ENCODE peak calls at places on chromosomes 6 and 20, in four cellular contexts. I is right cardiac atrium, T is AG10803, J is transverse colon. Z is an unnamed sample.

GRCh38 chr6:159117541-159117940 is 51.7 kb upstream of the FNDC1 start:
- DNase-seq in I (no peak), T (no peak), J (no peak), Z (no peak)

GRCh38 chr6:25715794-25716193 is 38.7 kb upstream of the SLC17A4 start:
- DNase-seq in I (no peak), T (no peak), J (no peak), Z (no peak)

GRCh38 chr20:4699216-4699615 is 22.5 kb upstream of the PRND start:
- DNase-seq in I (no peak), T (no peak), J (no peak), Z (no peak)

GRCh38 chr6:49548613-49549304 is 1.7 kb upstream of the C6orf141 start:
- DNase-seq in I (no peak), T (no peak), J (no peak), Z (no peak)

GRCh38 chr6:5657684-5658429 is 348.9 kb downstream of the NRN1 start:
- DNase-seq in I (no peak), T (peak), J (no peak), Z (no peak)

GRCh38 chr6:113824411-113824810 is 32.7 kb upstream of the MARCKS start:
- DNase-seq in I (no peak), T (peak), J (no peak), Z (no peak)

GRCh38 chr20:57651977-57652864 is 32.0 kb upstream of the ZBP1 start:
- DNase-seq in I (peak), T (no peak), J (no peak), Z (no peak)

GRCh38 chr6:113648698-113649097 is 208.4 kb upstream of the MARCKS start:
- DNase-seq in I (no peak), T (no peak), J (no peak), Z (no peak)

GRCh38 chr6:141153563-141153962 is 979.2 kb upstream of the GJE1 start:
- DNase-seq in I (no peak), T (no peak), J (no peak), Z (no peak)

GRCh38 chr20:3080939-3081388 is 3.6 kb downstream of the AVP start:
- DNase-seq in I (peak), T (peak), J (no peak), Z (no peak)

GRCh38 chr6:159134701-159135364 is 34.4 kb upstream of the FNDC1 start:
- DNase-seq in I (peak), T (peak), J (peak), Z (peak)

GRCh38 chr6:20811112-20811746 is 277.0 kb downstream of the CDKAL1 start:
- DNase-seq in I (no peak), T (peak), J (no peak), Z (no peak)

GRCh38 chr6:46410330-46410953 is 80.8 kb downstream of the RCAN2 start:
- DNase-seq in I (no peak), T (peak), J (no peak), Z (peak)

GRCh38 chr6:9875605-9876353 is 539.1 kb downstream of the TFAP2A start:
- DNase-seq in I (no peak), T (no peak), J (no peak), Z (no peak)

GRCh38 chr6:42367353-42368011 is 84.2 kb downstream of the TRERF1 start:
- DNase-seq in I (no peak), T (peak), J (peak), Z (no peak)

GRCh38 chr6:42702200-42702599 is 20.2 kb downstream of the PRPH2 start:
- DNase-seq in I (no peak), T (peak), J (no peak), Z (no peak)

GRCh38 chr6:161067749-161068148 is 76.2 kb downstream of the MAP3K4 start:
- DNase-seq in I (no peak), T (no peak), J (no peak), Z (no peak)

GRCh38 chr6:166691199-166691598 is 64.1 kb upstream of the RPS6KA2 start:
- DNase-seq in I (peak), T (no peak), J (no peak), Z (no peak)

GRCh38 chr20:46520976-46521579 is 7.7 kb upstream of the ZNF334 start:
- DNase-seq in I (no peak), T (peak), J (peak), Z (peak)

GRCh38 chr20:58651823-58652605 is 931 bp downstream of the STX16 start:
- DNase-seq in I (peak), T (peak), J (peak), Z (peak)

GRCh38 chr6:51062166-51062722 is 243.6 kb downstream of the TFAP2B start:
- DNase-seq in I (no peak), T (no peak), J (no peak), Z (no peak)

GRCh38 chr6:27478141-27478705 is 5.3 kb upstream of the ZNF184 start:
- DNase-seq in I (no peak), T (peak), J (no peak), Z (peak)

GRCh38 chr20:23270427-23270911 is 80.1 kb upstream of the NXT1 start:
- DNase-seq in I (no peak), T (peak), J (no peak), Z (no peak)

GRCh38 chr6:145895802-145896201 is 68.4 kb downstream of the SHPRH start:
- DNase-seq in I (no peak), T (peak), J (no peak), Z (no peak)

GRCh38 chr20:11266571-11266970 is 592.8 kb upstream of the JAG1 start:
- DNase-seq in I (no peak), T (no peak), J (no peak), Z (no peak)

GRCh38 chr6:142561511-142562265 is 259.9 kb downstream of the ADGRG6 start:
- DNase-seq in I (no peak), T (no peak), J (no peak), Z (peak)

GRCh38 chr6:108897371-108897770 is 49.1 kb downstream of the ARMC2 start:
- DNase-seq in I (no peak), T (peak), J (no peak), Z (no peak)

GRCh38 chr20:12012241-12013222 is 94.8 kb downstream of the BTBD3 start:
- DNase-seq in I (no peak), T (peak), J (peak), Z (peak)

GRCh38 chr20:8043687-8044278 is 24.2 kb upstream of the TMX4 start:
- DNase-seq in I (no peak), T (peak), J (no peak), Z (peak)

GRCh38 chr6:160386869-160387518 is 38.8 kb downstream of the SLC22A3 start:
- DNase-seq in I (no peak), T (peak), J (peak), Z (no peak)

GRCh38 chr20:54199283-54199682 is 8.6 kb upstream of the PFDN4 start:
- DNase-seq in I (no peak), T (no peak), J (no peak), Z (no peak)

GRCh38 chr20:58702161-58702510 is 9.5 kb downstream of the NPEPL1 start:
- DNase-seq in I (no peak), T (no peak), J (peak), Z (no peak)

GRCh38 chr6:1417718-1418117 is 28.3 kb downstream of the FOXF2 start:
- DNase-seq in I (no peak), T (no peak), J (no peak), Z (no peak)

GRCh38 chr6:69988458-69989126 is 122.2 kb downstream of the COL19A1 start:
- DNase-seq in I (no peak), T (no peak), J (no peak), Z (no peak)

GRCh38 chr6:112330071-112330876 is 16.9 kb upstream of the RFPL4B start:
- DNase-seq in I (no peak), T (peak), J (no peak), Z (no peak)

GRCh38 chr6:90369024-90369519 is 72.4 kb upstream of the BACH2 start:
- DNase-seq in I (peak), T (peak), J (peak), Z (no peak)

GRCh38 chr20:17205261-17205660 is 21.6 kb upstream of the PCSK2 start:
- DNase-seq in I (no peak), T (no peak), J (no peak), Z (no peak)

GRCh38 chr6:138397128-138397814 is 6.8 kb upstream of the HEBP2 start:
- DNase-seq in I (no peak), T (peak), J (no peak), Z (no peak)

GRCh38 chr6:156033598-156033997 is 578.0 kb upstream of the NOX3 start:
- DNase-seq in I (no peak), T (no peak), J (no peak), Z (no peak)

DNA sequence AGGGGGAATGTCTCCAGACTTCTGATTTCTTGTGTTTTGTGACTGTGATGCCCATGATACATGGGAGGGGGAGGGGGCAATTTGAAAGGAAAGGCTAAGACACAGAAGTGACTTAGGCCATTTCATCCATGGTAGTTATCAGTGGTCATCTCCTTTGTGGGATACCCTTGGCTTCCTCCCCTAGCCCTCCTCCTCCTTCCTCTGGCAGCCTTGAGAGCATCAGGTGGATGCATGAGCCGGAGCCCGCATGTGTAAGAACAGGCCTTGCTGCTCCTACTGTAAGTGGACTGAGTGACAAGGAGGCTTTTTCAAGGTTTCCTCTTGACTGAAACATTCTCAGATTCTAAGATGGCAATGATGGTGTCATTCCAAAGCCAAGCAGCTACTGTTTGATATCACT is 872 bp downstream of the CD83 start:
- DNase-seq in I (no peak), T (no peak), J (no peak), Z (no peak)
- H3K4me3 ChIP-seq in I (no peak), T (no peak), J (no peak), Z (peak)

DNA sequence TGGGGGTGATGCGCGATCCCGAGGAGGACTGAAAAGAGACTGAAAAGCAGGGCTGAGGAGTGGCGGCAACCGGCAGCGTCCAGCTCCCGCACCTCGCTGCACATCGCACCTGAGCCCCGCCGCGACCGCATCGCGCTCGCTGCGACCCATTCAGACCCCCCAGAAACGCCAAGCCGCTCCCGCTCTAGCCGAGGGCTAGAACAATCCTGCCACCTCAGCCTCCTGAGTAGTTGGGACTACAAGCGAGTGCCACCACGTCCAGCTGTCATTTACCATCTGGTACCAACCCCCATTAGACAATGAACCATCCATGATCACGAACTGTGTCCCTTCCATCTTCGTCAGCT is 33.2 kb downstream of the HLA-A start:
- DNase-seq in I (no peak), T (no peak), J (no peak), Z (no peak)
- H3K4me3 ChIP-seq in I (peak), T (no peak), J (peak), Z (no peak)

DNA sequence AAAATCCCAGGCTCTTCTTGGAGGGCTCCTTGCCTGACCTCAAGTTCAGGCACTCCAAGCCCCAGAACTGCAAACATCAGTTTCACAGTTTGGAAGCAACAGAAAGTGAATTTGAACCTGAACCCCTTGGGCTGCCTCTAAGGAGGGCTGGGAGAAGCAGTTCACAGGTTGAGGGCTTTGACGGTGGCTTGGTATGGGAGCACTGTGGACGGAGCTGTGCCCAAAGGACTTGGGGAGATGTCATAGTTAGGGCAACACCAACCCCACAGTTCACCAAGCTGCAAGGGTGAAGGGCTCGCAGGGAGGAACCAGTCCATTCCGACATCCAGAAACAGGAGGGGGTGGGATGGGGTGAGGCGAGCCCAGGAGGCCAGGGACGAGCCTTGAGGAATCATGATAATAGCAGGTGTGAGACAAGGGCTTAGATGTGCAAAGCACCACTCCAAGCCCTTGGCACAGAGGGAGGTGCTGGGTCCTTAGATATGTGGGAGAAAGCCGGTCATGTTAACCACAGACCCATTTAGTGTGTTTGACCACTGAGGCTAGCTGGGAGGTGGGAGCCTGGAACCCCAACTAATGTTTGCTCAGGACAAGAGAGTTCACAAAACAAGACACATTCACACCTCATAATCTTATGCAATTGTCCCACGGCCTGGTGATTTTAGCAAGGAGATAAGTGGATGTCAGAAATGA is 4.3 kb downstream of the CEBPB start:
- DNase-seq in I (no peak), T (no peak), J (no peak), Z (no peak)
- H3K4me3 ChIP-seq in I (no peak), T (peak), J (no peak), Z (no peak)

GRCh38 chr6:157374889-157375443 is 6.0 kb upstream of the ZDHHC14 start:
- DNase-seq in I (no peak), T (no peak), J (no peak), Z (no peak)
- H3K4me3 ChIP-seq in I (no peak), T (no peak), J (no peak), Z (no peak)

GRCh38 chr6:31727717-31728671 is 1.1 kb downstream of the DDAH2 start:
- DNase-seq in I (no peak), T (no peak), J (no peak), Z (peak)
- H3K4me3 ChIP-seq in I (peak), T (peak), J (peak), Z (no peak)

GRCh38 chr20:34311118-34312023 is 8.2 kb upstream of the AHCY start:
- DNase-seq in I (no peak), T (no peak), J (peak), Z (no peak)
- H3K4me3 ChIP-seq in I (no peak), T (no peak), J (peak), Z (no peak)

DNA sequence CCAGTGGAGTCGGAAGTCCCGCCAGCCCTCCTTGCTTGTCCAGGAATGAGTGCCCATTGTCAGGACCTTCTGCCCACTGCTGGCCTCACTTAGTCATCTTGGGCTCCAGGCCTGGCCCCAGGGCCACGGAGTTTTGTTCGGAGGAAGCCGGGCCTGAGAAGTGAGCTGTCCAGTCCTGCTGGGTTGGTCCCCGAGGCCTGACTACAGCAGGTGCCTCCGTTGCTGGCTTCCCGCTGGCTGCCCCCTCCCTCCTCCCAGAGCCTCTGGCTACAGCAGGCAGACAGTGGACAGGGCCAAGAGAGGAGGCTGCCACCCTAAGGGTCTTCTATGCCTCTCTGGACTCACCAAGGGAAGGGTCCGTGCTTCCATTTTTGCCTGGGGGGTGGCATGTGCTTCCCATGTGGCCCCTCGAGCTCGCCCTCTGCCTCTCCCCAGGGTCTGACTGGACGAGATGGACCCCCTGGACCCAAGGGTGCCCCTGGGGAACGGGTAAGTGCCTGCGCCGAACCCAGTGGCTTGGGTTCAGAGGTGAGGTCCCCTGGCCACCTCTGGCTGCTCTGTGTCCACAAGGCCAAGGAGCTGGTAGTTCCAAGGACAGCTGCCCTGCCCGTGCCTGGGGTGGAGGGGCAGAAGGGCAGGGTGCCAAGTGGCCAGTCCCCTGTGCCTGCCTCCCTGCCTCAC is 2.8 kb downstream of the COL9A3 start:
- DNase-seq in I (no peak), T (no peak), J (no peak), Z (no peak)
- H3K4me3 ChIP-seq in I (no peak), T (no peak), J (no peak), Z (no peak)

GRCh38 chr20:21232546-21233280 is 70.4 kb upstream of the XRN2 start:
- DNase-seq in I (no peak), T (no peak), J (no peak), Z (no peak)
- H3K4me3 ChIP-seq in I (no peak), T (no peak), J (no peak), Z (no peak)

GRCh38 chr20:19291818-19292132 is 79.3 kb downstream of the SLC24A3 start:
- DNase-seq in I (no peak), T (no peak), J (no peak), Z (no peak)
- H3K4me3 ChIP-seq in I (no peak), T (no peak), J (no peak), Z (no peak)

Z was measured in Jurkat, Clone E6-1.